ENCODE peak calls at places on chromosomes 6 and 20, in eight cellular contexts. O is A549, L is HCT116, A is GM12878, K is endothelial cell of umbilical vein, F is HepG2, N is K562, D is H1. X is an unnamed sample.

GRCh38 chr6:129209355-129209754 is 326.4 kb downstream of the LAMA2 start:
- DNase-seq in K (no peak), A (no peak), O (no peak), L (no peak), F (no peak), N (no peak), D (no peak), X (no peak)

GRCh38 chr6:38646166-38646565 is 6.4 kb upstream of the BTBD9 start:
- DNase-seq in L (no peak), O (no peak), F (no peak), K (no peak), A (no peak), D (no peak), N (no peak), X (no peak)

GRCh38 chr6:11354019-11354418 is 121.6 kb upstream of the NEDD9 start:
- DNase-seq in D (no peak), A (no peak), F (no peak), K (peak), L (no peak), O (no peak), N (no peak), X (peak)

GRCh38 chr6:81762132-81762531 is 9.7 kb upstream of the TENT5A start:
- DNase-seq in N (no peak), L (no peak), K (no peak), F (no peak), D (no peak), O (no peak), A (no peak), X (no peak)

GRCh38 chr6:169799474-169799926 is 48.1 kb downstream of the ERMARD start:
- DNase-seq in F (peak), L (no peak), A (no peak), D (no peak), N (no peak), O (no peak), K (no peak), X (no peak)

GRCh38 chr6:30490031-30490876 is 945 bp downstream of the HLA-E start:
- DNase-seq in A (peak), O (peak), L (no peak), F (no peak), D (no peak), K (peak), N (peak), X (peak)

GRCh38 chr20:38246357-38247165 is 14.0 kb downstream of the KIAA1755 start:
- DNase-seq in F (no peak), N (no peak), K (no peak), L (no peak), O (no peak), A (no peak), D (no peak), X (no peak)

GRCh38 chr6:108653864-108654402 is 93.2 kb downstream of the FOXO3 start:
- DNase-seq in F (no peak), A (no peak), L (no peak), O (no peak), D (no peak), N (no peak), K (peak), X (no peak)

GRCh38 chr6:127384007-127384406 is 40.6 kb upstream of the ECHDC1 start:
- DNase-seq in K (no peak), O (no peak), L (no peak), A (no peak), F (no peak), N (no peak), D (no peak), X (no peak)

GRCh38 chr6:5723905-5724691 is 282.6 kb downstream of the NRN1 start:
- DNase-seq in L (no peak), K (no peak), F (no peak), N (no peak), O (no peak), A (peak), D (no peak), X (peak)

GRCh38 chr6:143958839-143959399 is 49.1 kb downstream of the PLAGL1 start:
- DNase-seq in O (no peak), A (no peak), L (no peak), F (peak), D (peak), K (no peak), N (no peak), X (no peak)

GRCh38 chr6:149028767-149029405 is 282.1 kb downstream of the UST start:
- DNase-seq in K (peak), N (peak), L (peak), F (peak), O (peak), D (no peak), A (peak), X (peak)

GRCh38 chr6:136586295-136586694 is 36.1 kb upstream of the MAP7 start:
- DNase-seq in F (no peak), D (no peak), L (no peak), K (no peak), N (no peak), O (peak), A (no peak), X (no peak)

GRCh38 chr20:49762940-49763766 is 49.5 kb upstream of the B4GALT5 start:
- DNase-seq in L (no peak), F (no peak), A (no peak), N (peak), D (no peak), K (no peak), O (no peak), X (peak)

GRCh38 chr20:8932192-8933150 is 136.4 kb upstream of the PLCB4 start:
- DNase-seq in F (no peak), L (no peak), K (peak), O (peak), A (no peak), N (no peak), D (no peak), X (no peak)

GRCh38 chr6:132566404-132566803 is 3.7 kb upstream of the TAAR6 start:
- DNase-seq in L (no peak), D (no peak), N (no peak), F (no peak), A (no peak), O (no peak), K (no peak), X (no peak)

GRCh38 chr6:166275714-166276166 is 32.5 kb downstream of the PRR18 start:
- DNase-seq in N (peak), L (no peak), D (no peak), F (peak), O (peak), K (peak), A (no peak), X (peak)

GRCh38 chr6:142323377-142323776 is 21.6 kb downstream of the ADGRG6 start:
- DNase-seq in F (peak), O (peak), D (no peak), L (no peak), A (no peak), K (no peak), N (no peak), X (no peak)

GRCh38 chr6:156507106-156507505 is 270.1 kb upstream of the ARID1B start:
- DNase-seq in N (no peak), F (no peak), A (no peak), D (no peak), O (no peak), L (no peak), K (no peak), X (no peak)

GRCh38 chr6:152271681-152272464 is 365.3 kb downstream of the SYNE1 start:
- DNase-seq in F (no peak), A (peak), K (no peak), D (no peak), L (no peak), O (no peak), N (no peak), X (no peak)

GRCh38 chr6:95293257-95293656 is 284.1 kb upstream of the MANEA start:
- DNase-seq in A (no peak), D (no peak), O (no peak), N (no peak), F (no peak), K (no peak), L (no peak), X (no peak)

GRCh38 chr20:24999568-24999967 is 7.0 kb upstream of the APMAP start:
- DNase-seq in A (no peak), K (no peak), D (no peak), O (no peak), F (no peak), N (no peak), L (no peak), X (no peak)

GRCh38 chr6:97465877-97466710 is 183.1 kb upstream of the MMS22L start:
- DNase-seq in A (no peak), F (no peak), N (no peak), O (no peak), D (peak), L (no peak), K (no peak), X (no peak)

GRCh38 chr20:36550797-36551299 is 9.5 kb downstream of the MYL9 start:
- DNase-seq in L (no peak), F (no peak), A (no peak), N (no peak), O (no peak), D (no peak), K (no peak), X (no peak)

GRCh38 chr6:93418113-93418447 is 1.3 kb downstream of the EPHA7 start:
- DNase-seq in N (no peak), L (no peak), A (no peak), K (no peak), O (no peak), D (no peak), F (no peak), X (no peak)

GRCh38 chr6:134171517-134171916 is 119.1 kb upstream of the SLC2A12 start:
- DNase-seq in F (no peak), A (no peak), N (no peak), D (no peak), K (no peak), L (no peak), O (no peak), X (no peak)

GRCh38 chr6:134169881-134170486 is 117.6 kb upstream of the SLC2A12 start:
- DNase-seq in N (no peak), D (no peak), L (no peak), A (no peak), K (no peak), F (no peak), O (no peak), X (no peak)

GRCh38 chr6:134166529-134167221 is 114.3 kb upstream of the SLC2A12 start:
- DNase-seq in A (no peak), N (no peak), L (no peak), F (no peak), D (no peak), O (peak), K (no peak), X (no peak)

GRCh38 chr6:134170844-134171243 is 118.4 kb upstream of the SLC2A12 start:
- DNase-seq in N (peak), K (no peak), O (no peak), L (no peak), D (no peak), A (no peak), F (no peak), X (no peak)

DNA sequence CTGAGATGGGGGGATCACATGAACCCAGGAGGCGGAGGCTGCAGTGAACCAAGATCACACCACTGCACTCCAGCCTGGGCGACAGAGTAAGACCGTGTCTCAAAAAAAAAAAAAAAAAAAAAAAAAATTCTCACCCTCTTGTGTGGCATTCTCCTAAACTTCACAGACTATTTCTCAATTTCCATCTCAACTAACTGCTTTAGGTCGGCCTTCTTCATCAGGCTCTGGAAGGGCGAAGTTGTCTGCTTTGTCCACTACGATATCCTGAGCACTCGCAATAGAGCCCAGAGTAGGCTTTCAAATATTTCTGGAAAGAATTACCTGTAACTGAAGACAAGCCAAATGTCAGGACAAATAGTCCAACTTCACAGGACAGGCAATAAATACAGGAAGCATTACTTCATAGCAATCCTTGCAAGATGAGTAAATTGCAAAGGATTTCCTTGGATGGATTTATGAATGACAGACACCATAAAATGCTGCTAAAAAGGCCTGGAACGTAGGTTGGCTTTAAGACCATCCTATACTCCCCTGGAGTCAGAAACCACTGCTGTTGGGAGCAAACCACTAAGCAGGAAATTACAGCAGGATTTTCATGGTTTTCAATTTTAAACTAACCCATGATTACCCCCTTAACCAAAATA is 116.3 kb upstream of the SLC2A12 start:
- DNase-seq in A (no peak), D (no peak), F (no peak), N (no peak), K (no peak), O (no peak), L (no peak), X (no peak)
- TF ChIP-seq POLR2A in A (no peak), D (no peak), F (no peak), N (no peak), K (no peak), O (no peak), L (no peak), X (no peak)

GRCh38 chr6:168164462-168165061 is 85.5 kb upstream of the FRMD1 start:
- DNase-seq in N (no peak), O (no peak), F (no peak), K (no peak), D (no peak), A (no peak), L (no peak), X (no peak)
- TF ChIP-seq MAX in N (no peak), O (no peak), F (no peak), K (no peak), D (no peak), A (no peak), L (no peak), X (no peak)

GRCh38 chr20:63701329-63702035 is 5.0 kb downstream of the TNFRSF6B start:
- DNase-seq in N (no peak), A (no peak), K (no peak), L (no peak), O (no peak), F (no peak), D (no peak), X (no peak)
- TF ChIP-seq POLR2A in N (peak), A (no peak), K (no peak), L (peak), O (no peak), F (no peak), D (no peak), X (no peak)

GRCh38 chr6:36195471-36196048 is 984 bp upstream of the BRPF3 start:
- DNase-seq in L (no peak), K (peak), N (no peak), D (no peak), O (no peak), A (no peak), F (no peak), X (no peak)
- TF ChIP-seq MAX in L (no peak), K (no peak), N (no peak), D (no peak), O (no peak), A (no peak), F (no peak), X (no peak)

DNA sequence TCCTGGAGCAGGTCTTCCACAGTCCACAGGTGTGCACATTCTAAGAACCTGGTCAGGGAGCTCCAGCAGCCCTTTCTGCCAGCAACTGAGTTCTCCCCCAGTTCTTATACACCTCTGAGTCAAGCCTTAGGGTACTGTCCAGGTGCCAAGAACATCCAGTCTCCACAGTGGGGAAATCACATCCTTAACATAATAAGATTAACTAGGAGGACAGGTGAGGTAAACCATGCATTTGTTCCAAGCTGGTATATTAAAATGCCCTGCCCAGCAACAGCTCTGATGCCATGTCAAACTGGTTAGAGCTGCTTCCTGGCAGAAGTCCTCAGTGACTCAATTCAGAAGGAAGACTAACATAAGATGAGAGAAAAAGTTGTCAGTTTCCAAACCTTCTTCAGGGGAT is 303.9 kb upstream of the SGK1 start:
- DNase-seq in K (no peak), F (no peak), D (no peak), L (no peak), N (no peak), O (no peak), A (no peak), X (no peak)
- TF ChIP-seq POLR2A in K (no peak), F (no peak), D (no peak), L (no peak), N (no peak), O (no peak), A (no peak), X (no peak)

DNA sequence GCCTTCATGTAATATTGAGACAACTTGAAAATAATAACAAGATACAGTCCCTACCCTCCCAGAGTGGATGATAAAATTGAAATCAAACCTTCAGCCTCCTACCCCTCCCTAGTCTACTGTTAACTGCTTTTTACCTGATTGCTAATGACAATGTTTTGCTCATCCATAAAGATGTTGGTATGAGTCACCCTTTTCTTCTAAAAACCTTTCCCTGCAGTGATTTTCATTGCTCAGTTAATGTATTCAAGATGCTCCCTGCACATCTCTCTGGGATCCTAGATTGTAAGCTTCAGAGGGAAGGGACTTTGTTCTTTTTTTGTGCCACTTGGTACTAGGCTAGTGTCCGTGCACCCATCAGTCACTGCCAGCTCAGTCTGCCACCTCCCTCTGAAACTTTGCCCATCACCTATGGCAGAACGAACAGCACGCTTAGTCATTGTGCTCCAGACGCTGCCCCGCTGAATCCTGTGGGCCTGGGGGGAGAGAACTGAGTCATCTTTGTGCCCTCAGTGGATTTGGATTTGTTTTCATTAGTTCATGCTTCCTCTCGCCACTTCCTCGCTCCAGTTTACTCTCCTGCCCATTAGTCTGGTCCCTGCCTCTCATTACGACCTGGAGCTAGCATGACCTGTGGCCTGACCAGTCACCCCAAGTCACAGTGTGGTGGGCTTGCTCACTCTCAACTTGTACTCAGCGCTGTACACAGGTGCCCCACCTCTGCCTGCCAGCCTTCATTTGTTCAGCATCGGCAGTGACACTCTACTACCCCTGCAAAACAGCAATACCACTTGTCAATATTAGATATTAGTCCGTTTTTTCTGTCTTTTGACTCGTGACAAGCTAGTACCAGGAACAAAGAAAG is 78.0 kb upstream of the TMEM181 start:
- DNase-seq in A (no peak), L (peak), N (no peak), D (no peak), O (peak), F (no peak), K (peak), X (no peak)
- TF ChIP-seq MAX in A (no peak), L (peak), N (no peak), D (no peak), O (no peak), F (no peak), K (no peak), X (no peak)

DNA sequence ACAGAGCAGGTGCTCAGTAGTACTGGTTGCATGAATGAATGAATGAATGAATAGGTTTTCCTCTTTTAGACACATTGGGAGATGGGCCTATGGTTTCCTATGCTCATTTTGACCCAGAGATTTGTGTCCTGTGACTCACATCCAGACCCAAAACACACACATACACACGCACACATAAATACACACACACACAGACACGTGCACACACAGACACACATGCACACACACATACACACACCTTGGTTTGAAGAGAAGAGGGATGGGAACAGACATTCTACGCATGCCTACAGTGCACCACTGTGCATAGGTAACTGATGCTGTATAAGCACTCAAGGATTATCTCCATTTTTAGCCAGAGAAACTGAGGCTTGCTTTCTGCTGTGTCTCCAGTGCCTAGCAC is 4.1 kb downstream of the JPH2 start:
- DNase-seq in O (no peak), K (no peak), N (no peak), D (no peak), F (no peak), L (no peak), A (no peak), X (no peak)
- TF ChIP-seq POLR2A in O (no peak), K (no peak), N (no peak), D (no peak), F (no peak), L (no peak), A (no peak), X (no peak)

DNA sequence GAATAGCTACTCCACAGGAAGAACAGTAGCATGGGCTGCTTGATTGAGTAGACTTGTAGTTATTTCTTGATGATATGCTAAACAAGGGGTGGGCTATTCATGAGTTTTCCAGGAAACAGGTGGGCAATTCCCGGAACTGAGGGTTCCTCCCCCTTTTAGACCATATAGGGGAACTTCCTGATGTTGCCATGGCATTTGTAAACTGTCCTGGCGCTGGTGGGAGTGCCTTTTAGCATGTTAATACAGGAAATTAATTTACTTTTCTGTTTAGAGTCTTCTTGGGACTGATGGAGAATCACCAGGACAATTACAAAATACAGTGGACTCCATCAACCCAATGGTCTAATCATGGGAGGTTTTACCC is 22.7 kb downstream of the CYP24A1 start:
- DNase-seq in O (peak), N (no peak), K (no peak), F (no peak), L (no peak), D (no peak), A (no peak), X (no peak)
- TF ChIP-seq MAX in O (no peak), N (no peak), K (no peak), F (no peak), L (no peak), D (no peak), A (no peak), X (no peak)

GRCh38 chr6:35452186-35453090 is at the start of gene FANCE:
- DNase-seq in N (peak), D (peak), K (peak), L (peak), O (peak), A (peak), F (peak), X (peak)
- TF ChIP-seq POLR2A in N (peak), D (no peak), K (no peak), L (no peak), O (peak), A (peak), F (peak), X (peak)

X was measured in NB4.